ENCODE peak calls at places on chromosome 22, in seven cellular contexts. P is heart left ventricle, H is left lung, U is AG09319, O is AG09309, S is IMR-90, A is fibroblast of villous mesenchyme. Y is an unnamed sample.
A peak's percentile ranks its signal among the peaks of the same experiment; 100 is the strongest.

GRCh38 chr22:39808087-39808486 is 85.5 kb downstream of the ENTHD1 start:
- DNase-seq in P (no peak), H (no peak), U (no peak), O (no peak), S (peak; percentile 6), A (peak; percentile 43), Y (no peak)

GRCh38 chr22:18091478-18091877 is 13.7 kb downstream of the PEX26 start:
- DNase-seq in P (no peak), H (no peak), U (no peak), O (no peak), S (no peak), A (no peak), Y (no peak)

GRCh38 chr22:24200616-24201212 is 19.4 kb downstream of the SUSD2 start:
- DNase-seq in P (no peak), H (no peak), U (no peak), O (peak; percentile 17), S (peak; percentile 51), A (peak; percentile 33), Y (no peak)

GRCh38 chr22:39820266-39820665 is 73.3 kb downstream of the ENTHD1 start:
- DNase-seq in P (no peak), H (no peak), U (no peak), O (peak; percentile 3), S (peak; percentile 82), A (peak; percentile 21), Y (no peak)

GRCh38 chr22:37334859-37335818 is 52.8 kb downstream of the CYTH4 start:
- DNase-seq in P (no peak), H (peak; percentile 71), U (no peak), O (no peak), S (no peak), A (no peak), Y (no peak)

GRCh38 chr22:28345304-28345703 is 334.3 kb downstream of the TTC28 start:
- DNase-seq in P (no peak), H (no peak), U (peak; percentile 5), O (no peak), S (no peak), A (peak; percentile 58), Y (no peak)

GRCh38 chr22:25840162-25840561 is 98.2 kb downstream of the MYO18B start:
- DNase-seq in P (no peak), H (no peak), U (no peak), O (no peak), S (no peak), A (no peak), Y (no peak)

GRCh38 chr22:26610983-26611382 is 6.8 kb downstream of the CRYBB1 start:
- DNase-seq in P (no peak), H (no peak), U (no peak), O (no peak), S (peak; percentile 22), A (no peak), Y (no peak)

GRCh38 chr22:43293661-43294392 is 49.3 kb downstream of the SCUBE1 start:
- DNase-seq in P (peak; percentile 66), H (no peak), U (no peak), O (no peak), S (peak; percentile 60), A (peak; percentile 98), Y (no peak)

GRCh38 chr22:30277547-30278344 is 11.1 kb upstream of the OSM start:
- DNase-seq in P (no peak), H (peak; percentile 67), U (no peak), O (peak; percentile 78), S (peak; percentile 80), A (peak; percentile 48), Y (no peak)

GRCh38 chr22:24153353-24153752 is 27.9 kb upstream of the SUSD2 start:
- DNase-seq in P (no peak), H (no peak), U (no peak), O (no peak), S (peak; percentile 69), A (peak; percentile 65), Y (no peak)

GRCh38 chr22:44542561-44543222 is 44.7 kb upstream of the RTL6 start:
- DNase-seq in P (no peak), H (no peak), U (no peak), O (no peak), S (no peak), A (no peak), Y (no peak)

GRCh38 chr22:40183029-40183581 is 5.4 kb downstream of the TNRC6B start:
- DNase-seq in P (no peak), H (no peak), U (no peak), O (peak; percentile 69), S (peak; percentile 87), A (peak; percentile 96), Y (no peak)

GRCh38 chr22:24827305-24827704 is 21.3 kb downstream of the SGSM1 start:
- DNase-seq in P (no peak), H (peak; percentile 82), U (no peak), O (no peak), S (no peak), A (no peak), Y (no peak)

GRCh38 chr22:37808294-37808657 is 542 bp downstream of the GCAT start:
- DNase-seq in P (no peak), H (no peak), U (no peak), O (no peak), S (peak; percentile 62), A (peak; percentile 40), Y (no peak)

GRCh38 chr22:39690901-39691620 is 120.5 kb downstream of the CACNA1I start:
- DNase-seq in P (no peak), H (peak; percentile 65), U (no peak), O (no peak), S (no peak), A (no peak), Y (no peak)

GRCh38 chr22:44003776-44004460 is 20.2 kb upstream of the PARVB start:
- DNase-seq in P (no peak), H (no peak), U (no peak), O (no peak), S (no peak), A (no peak), Y (no peak)

GRCh38 chr22:18114976-18115652 is 4.5 kb downstream of the TUBA8 start:
- DNase-seq in P (no peak), H (no peak), U (no peak), O (no peak), S (no peak), A (no peak), Y (no peak)

GRCh38 chr22:37212174-37212906 is at the start of gene SSTR3:
- DNase-seq in P (no peak), H (no peak), U (no peak), O (no peak), S (no peak), A (no peak), Y (peak; percentile 7)

GRCh38 chr22:29872145-29872893 is 10.7 kb upstream of the MTMR3 start:
- DNase-seq in P (peak; percentile 40), H (no peak), U (no peak), O (no peak), S (no peak), A (no peak), Y (no peak)

GRCh38 chr22:46934746-46935491 is 172.5 kb downstream of the TBC1D22A start:
- DNase-seq in P (no peak), H (no peak), U (peak; percentile 37), O (peak; percentile 61), S (peak; percentile 98), A (peak; percentile 97), Y (no peak)

GRCh38 chr22:49820984-49821383 is 6.7 kb downstream of the BRD1 start:
- DNase-seq in P (no peak), H (no peak), U (no peak), O (no peak), S (no peak), A (no peak), Y (no peak)
- TF ChIP-seq CTCF in P (peak; percentile 31), H (no peak), U (peak; percentile 3), O (no peak), S (no peak), A (no peak), Y (no peak)

DNA sequence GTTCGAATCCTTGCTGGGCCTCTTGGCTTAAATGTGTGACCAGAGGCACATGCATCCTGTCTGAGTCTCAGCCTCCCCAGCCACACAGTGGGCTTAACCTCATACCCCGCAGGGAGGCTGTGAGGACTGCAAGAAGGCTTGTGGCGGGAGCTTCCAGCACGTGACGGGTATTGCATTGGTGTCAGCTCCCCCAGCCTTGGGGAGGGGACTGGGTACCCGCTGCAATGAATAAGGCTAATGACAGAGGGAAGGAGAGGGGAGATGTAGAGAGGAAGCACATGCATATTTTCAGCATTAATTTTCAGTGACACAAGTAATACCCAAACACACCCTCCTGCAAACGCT is 8.1 kb downstream of the RASD2 start:
- DNase-seq in P (no peak), H (no peak), U (no peak), O (no peak), S (no peak), A (no peak), Y (no peak)
- TF ChIP-seq CTCF in P (no peak), H (no peak), U (no peak), O (no peak), S (peak; percentile 0), A (no peak), Y (no peak)

GRCh38 chr22:31876156-31877035 is 67.9 kb upstream of the YWHAH start:
- DNase-seq in P (no peak), H (no peak), U (no peak), O (peak; percentile 76), S (no peak), A (peak; percentile 24), Y (no peak)

GRCh38 chr22:31871475-31871874 is 72.9 kb upstream of the YWHAH start:
- DNase-seq in P (no peak), H (no peak), U (no peak), O (no peak), S (no peak), A (no peak), Y (no peak)

GRCh38 chr22:31874821-31875220 is 69.5 kb upstream of the YWHAH start:
- DNase-seq in P (no peak), H (no peak), U (no peak), O (no peak), S (no peak), A (no peak), Y (no peak)

GRCh38 chr22:31870890-31871289 is 73.4 kb upstream of the YWHAH start:
- DNase-seq in P (no peak), H (no peak), U (peak; percentile 27), O (peak; percentile 61), S (peak; percentile 83), A (peak; percentile 71), Y (no peak)

GRCh38 chr22:31872209-31872608 is 72.1 kb upstream of the YWHAH start:
- DNase-seq in P (no peak), H (no peak), U (no peak), O (no peak), S (no peak), A (peak; percentile 14), Y (no peak)
- TF ChIP-seq CTCF in P (peak; percentile 19), H (no peak), U (no peak), O (no peak), S (no peak), A (peak; percentile 31), Y (no peak)

GRCh38 chr22:22935546-22936157 is 48.0 kb downstream of the IGLL5 start:
- DNase-seq in P (no peak), H (peak; percentile 34), U (no peak), O (no peak), S (no peak), A (no peak), Y (peak; percentile 77)
- TF ChIP-seq CTCF in P (no peak), H (no peak), U (no peak), O (no peak), S (no peak), A (no peak), Y (no peak)